ENCODE peak calls at places on chromosomes 5 and 9, in ten cellular contexts. One of them, this sample, is unnamed.

GRCh38 chr5:96657068-96657467 is 5.1 kb upstream of the CAST start:
- DNase-seq in H1: no peak
- DNase-seq in GM12891: no peak
- DNase-seq in GM23338: no peak
- DNase-seq in HCT116: peak; percentile 84
- DNase-seq in transverse colon: peak; percentile 56
- DNase-seq in prostate gland: no peak
- DNase-seq in spleen: no peak
- DNase-seq in stomach: no peak
- DNase-seq in breast epithelium: peak; percentile 35
- DNase-seq in this sample: no peak

GRCh38 chr9:80157128-80157527 is 585.4 kb downstream of the TLE4 start:
- DNase-seq in GM12891: no peak
- DNase-seq in H1: no peak
- DNase-seq in spleen: no peak
- DNase-seq in HCT116: no peak
- DNase-seq in GM23338: no peak
- DNase-seq in transverse colon: no peak
- DNase-seq in prostate gland: no peak
- DNase-seq in stomach: no peak
- DNase-seq in breast epithelium: no peak
- DNase-seq in this sample: no peak

GRCh38 chr5:66351822-66352221 is 207.7 kb downstream of the SREK1 start:
- DNase-seq in GM23338: no peak
- DNase-seq in GM12891: no peak
- DNase-seq in breast epithelium: no peak
- DNase-seq in H1: no peak
- DNase-seq in HCT116: no peak
- DNase-seq in spleen: no peak
- DNase-seq in stomach: no peak
- DNase-seq in transverse colon: no peak
- DNase-seq in prostate gland: no peak
- DNase-seq in this sample: no peak

GRCh38 chr5:37770791-37771190 is 69.0 kb downstream of the GDNF start:
- DNase-seq in HCT116: no peak
- DNase-seq in breast epithelium: no peak
- DNase-seq in GM12891: no peak
- DNase-seq in spleen: no peak
- DNase-seq in prostate gland: no peak
- DNase-seq in H1: no peak
- DNase-seq in GM23338: no peak
- DNase-seq in stomach: no peak
- DNase-seq in transverse colon: no peak
- DNase-seq in this sample: no peak

GRCh38 chr9:126643945-126644527 is 30.3 kb downstream of the LMX1B start:
- DNase-seq in HCT116: no peak
- DNase-seq in GM12891: no peak
- DNase-seq in stomach: no peak
- DNase-seq in GM23338: peak; percentile 30
- DNase-seq in spleen: no peak
- DNase-seq in transverse colon: no peak
- DNase-seq in prostate gland: no peak
- DNase-seq in breast epithelium: no peak
- DNase-seq in H1: no peak
- DNase-seq in this sample: no peak

GRCh38 chr9:98022447-98022846 is 34.1 kb upstream of the NANS start:
- DNase-seq in prostate gland: no peak
- DNase-seq in GM12891: no peak
- DNase-seq in transverse colon: no peak
- DNase-seq in spleen: no peak
- DNase-seq in breast epithelium: no peak
- DNase-seq in HCT116: no peak
- DNase-seq in H1: no peak
- DNase-seq in stomach: peak; percentile 16
- DNase-seq in GM23338: no peak
- DNase-seq in this sample: no peak

GRCh38 chr5:37892571-37892970 is 52.7 kb upstream of the GDNF start:
- DNase-seq in spleen: no peak
- DNase-seq in breast epithelium: no peak
- DNase-seq in GM23338: no peak
- DNase-seq in transverse colon: no peak
- DNase-seq in H1: no peak
- DNase-seq in GM12891: no peak
- DNase-seq in prostate gland: no peak
- DNase-seq in stomach: no peak
- DNase-seq in HCT116: no peak
- DNase-seq in this sample: no peak

GRCh38 chr5:159049844-159050318 is 49.8 kb downstream of the EBF1 start:
- DNase-seq in GM12891: no peak
- DNase-seq in spleen: no peak
- DNase-seq in GM23338: peak; percentile 51
- DNase-seq in HCT116: no peak
- DNase-seq in stomach: no peak
- DNase-seq in breast epithelium: no peak
- DNase-seq in prostate gland: no peak
- DNase-seq in H1: no peak
- DNase-seq in transverse colon: no peak
- DNase-seq in this sample: no peak

GRCh38 chr9:118829334-118829733 is 539.9 kb downstream of the BRINP1 start:
- DNase-seq in prostate gland: no peak
- DNase-seq in transverse colon: no peak
- DNase-seq in H1: no peak
- DNase-seq in stomach: no peak
- DNase-seq in GM12891: no peak
- DNase-seq in HCT116: no peak
- DNase-seq in spleen: no peak
- DNase-seq in breast epithelium: no peak
- DNase-seq in GM23338: peak; percentile 66
- DNase-seq in this sample: no peak

GRCh38 chr9:4196886-4197285 is 103.0 kb downstream of the GLIS3 start:
- DNase-seq in H1: no peak
- DNase-seq in prostate gland: no peak
- DNase-seq in spleen: no peak
- DNase-seq in transverse colon: no peak
- DNase-seq in stomach: no peak
- DNase-seq in HCT116: no peak
- DNase-seq in GM23338: no peak
- DNase-seq in GM12891: no peak
- DNase-seq in breast epithelium: no peak
- DNase-seq in this sample: no peak

GRCh38 chr9:33852216-33852826 is 35.4 kb downstream of the UBE2R2 start:
- DNase-seq in GM12891: no peak
- DNase-seq in H1: peak; percentile 55
- DNase-seq in HCT116: peak; percentile 43
- DNase-seq in prostate gland: peak; percentile 81
- DNase-seq in breast epithelium: peak; percentile 82
- DNase-seq in transverse colon: peak; percentile 81
- DNase-seq in stomach: peak; percentile 86
- DNase-seq in GM23338: peak; percentile 66
- DNase-seq in spleen: peak; percentile 81
- DNase-seq in this sample: peak; percentile 73

DNA sequence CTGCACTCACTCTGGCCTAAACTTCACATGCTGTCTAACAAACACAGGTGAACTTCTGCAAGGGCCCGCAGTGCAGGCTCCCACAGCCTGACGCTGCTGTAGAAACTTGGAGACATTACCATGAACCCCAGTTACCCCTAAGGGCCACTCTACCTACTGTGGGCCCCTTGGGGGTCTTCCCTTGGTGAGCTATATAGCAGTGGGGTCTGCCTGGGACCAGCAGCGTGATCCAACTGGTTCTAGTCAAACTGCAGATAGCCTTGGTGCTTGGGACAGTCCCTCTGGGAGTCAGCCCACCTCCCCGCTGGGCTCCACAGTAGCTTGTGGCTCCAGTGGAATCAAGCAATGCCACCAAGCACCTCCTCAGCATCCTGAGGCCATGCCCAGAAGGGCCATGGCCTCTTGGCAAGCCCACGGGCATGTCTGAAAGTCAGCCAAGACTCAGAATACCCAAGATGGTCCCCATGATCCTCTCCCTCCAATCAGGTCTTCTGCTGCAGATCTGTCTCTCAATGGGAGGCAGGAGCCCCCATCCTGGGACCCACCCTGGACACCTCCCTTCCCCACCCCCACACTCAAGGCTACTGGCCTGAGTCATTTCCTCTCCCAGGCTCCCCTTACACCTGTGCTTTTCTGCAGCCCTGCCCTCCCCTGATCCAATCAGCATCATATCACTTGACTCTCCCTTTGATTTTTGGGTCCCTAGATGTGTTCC is 230.0 kb upstream of the IRX1 start:
- DNase-seq in GM12891: no peak
- DNase-seq in H1: no peak
- DNase-seq in stomach: no peak
- DNase-seq in breast epithelium: no peak
- DNase-seq in transverse colon: no peak
- DNase-seq in spleen: no peak
- DNase-seq in GM23338: no peak
- DNase-seq in prostate gland: no peak
- DNase-seq in HCT116: no peak
- DNase-seq in this sample: no peak
- TF ChIP-seq POLR2AphosphoS5 in GM12891: no peak
- TF ChIP-seq POLR2AphosphoS5 in H1: no peak
- TF ChIP-seq POLR2AphosphoS5 in stomach: no peak
- TF ChIP-seq POLR2AphosphoS5 in breast epithelium: no peak
- TF ChIP-seq POLR2AphosphoS5 in transverse colon: no peak
- TF ChIP-seq POLR2AphosphoS5 in spleen: no peak
- TF ChIP-seq POLR2AphosphoS5 in GM23338: no peak
- TF ChIP-seq POLR2AphosphoS5 in prostate gland: no peak
- TF ChIP-seq POLR2AphosphoS5 in HCT116: no peak
- TF ChIP-seq POLR2AphosphoS5 in this sample: no peak

GRCh38 chr9:108017671-108018070 is 528.1 kb upstream of the KLF4 start:
- DNase-seq in prostate gland: peak; percentile 39
- DNase-seq in spleen: no peak
- DNase-seq in HCT116: no peak
- DNase-seq in GM23338: peak; percentile 33
- DNase-seq in transverse colon: no peak
- DNase-seq in breast epithelium: no peak
- DNase-seq in stomach: no peak
- DNase-seq in H1: no peak
- DNase-seq in GM12891: no peak
- DNase-seq in this sample: no peak

GRCh38 chr9:108012405-108012804 is 522.8 kb upstream of the KLF4 start:
- DNase-seq in prostate gland: no peak
- DNase-seq in GM12891: no peak
- DNase-seq in transverse colon: no peak
- DNase-seq in spleen: no peak
- DNase-seq in breast epithelium: no peak
- DNase-seq in GM23338: no peak
- DNase-seq in HCT116: no peak
- DNase-seq in stomach: no peak
- DNase-seq in H1: no peak
- DNase-seq in this sample: no peak

GRCh38 chr9:108015690-108016089 is 526.1 kb upstream of the KLF4 start:
- DNase-seq in transverse colon: no peak
- DNase-seq in GM23338: no peak
- DNase-seq in spleen: no peak
- DNase-seq in prostate gland: no peak
- DNase-seq in GM12891: no peak
- DNase-seq in breast epithelium: no peak
- DNase-seq in stomach: no peak
- DNase-seq in H1: no peak
- DNase-seq in HCT116: no peak
- DNase-seq in this sample: no peak

GRCh38 chr9:108012886-108013665 is 523.5 kb upstream of the KLF4 start:
- DNase-seq in GM23338: no peak
- DNase-seq in transverse colon: no peak
- DNase-seq in GM12891: no peak
- DNase-seq in stomach: no peak
- DNase-seq in HCT116: no peak
- DNase-seq in prostate gland: no peak
- DNase-seq in spleen: no peak
- DNase-seq in H1: no peak
- DNase-seq in breast epithelium: no peak
- DNase-seq in this sample: no peak

DNA sequence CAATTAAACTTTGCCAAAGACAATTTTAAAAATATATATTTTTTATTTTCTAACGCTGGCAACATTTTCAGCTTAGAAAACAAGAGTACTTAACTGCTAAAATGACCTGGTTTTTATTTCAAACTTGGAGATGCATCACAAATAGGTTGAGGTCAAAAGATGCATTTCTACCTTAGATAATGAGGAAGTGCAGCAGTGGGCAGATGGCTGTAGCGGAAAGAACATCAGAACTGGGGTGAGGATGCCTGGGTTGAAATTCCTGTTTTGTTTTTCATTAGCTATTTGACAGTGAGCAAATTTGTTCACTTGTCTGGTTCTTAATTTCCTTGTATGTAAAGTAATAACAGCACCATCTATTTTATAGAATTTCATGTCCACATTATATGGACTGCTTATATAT is 524.8 kb upstream of the KLF4 start:
- DNase-seq in GM12891: no peak
- DNase-seq in spleen: no peak
- DNase-seq in transverse colon: no peak
- DNase-seq in stomach: no peak
- DNase-seq in GM23338: no peak
- DNase-seq in H1: no peak
- DNase-seq in prostate gland: no peak
- DNase-seq in HCT116: no peak
- DNase-seq in breast epithelium: no peak
- DNase-seq in this sample: no peak
- TF ChIP-seq POLR2AphosphoS5 in GM12891: no peak
- TF ChIP-seq POLR2AphosphoS5 in spleen: no peak
- TF ChIP-seq POLR2AphosphoS5 in transverse colon: no peak
- TF ChIP-seq POLR2AphosphoS5 in stomach: no peak
- TF ChIP-seq POLR2AphosphoS5 in GM23338: no peak
- TF ChIP-seq POLR2AphosphoS5 in H1: no peak
- TF ChIP-seq POLR2AphosphoS5 in prostate gland: no peak
- TF ChIP-seq POLR2AphosphoS5 in HCT116: no peak
- TF ChIP-seq POLR2AphosphoS5 in breast epithelium: no peak
- TF ChIP-seq POLR2AphosphoS5 in this sample: no peak

GRCh38 chr9:85527331-85528015 is 214.3 kb downstream of the AGTPBP1 start:
- DNase-seq in transverse colon: no peak
- DNase-seq in stomach: no peak
- DNase-seq in GM23338: no peak
- DNase-seq in spleen: no peak
- DNase-seq in prostate gland: no peak
- DNase-seq in HCT116: no peak
- DNase-seq in GM12891: no peak
- DNase-seq in H1: no peak
- DNase-seq in breast epithelium: no peak
- DNase-seq in this sample: no peak
- TF ChIP-seq POLR2AphosphoS5 in transverse colon: no peak
- TF ChIP-seq POLR2AphosphoS5 in stomach: no peak
- TF ChIP-seq POLR2AphosphoS5 in GM23338: no peak
- TF ChIP-seq POLR2AphosphoS5 in spleen: no peak
- TF ChIP-seq POLR2AphosphoS5 in prostate gland: no peak
- TF ChIP-seq POLR2AphosphoS5 in HCT116: no peak
- TF ChIP-seq POLR2AphosphoS5 in GM12891: no peak
- TF ChIP-seq POLR2AphosphoS5 in H1: no peak
- TF ChIP-seq POLR2AphosphoS5 in breast epithelium: no peak
- TF ChIP-seq POLR2AphosphoS5 in this sample: no peak

DNA sequence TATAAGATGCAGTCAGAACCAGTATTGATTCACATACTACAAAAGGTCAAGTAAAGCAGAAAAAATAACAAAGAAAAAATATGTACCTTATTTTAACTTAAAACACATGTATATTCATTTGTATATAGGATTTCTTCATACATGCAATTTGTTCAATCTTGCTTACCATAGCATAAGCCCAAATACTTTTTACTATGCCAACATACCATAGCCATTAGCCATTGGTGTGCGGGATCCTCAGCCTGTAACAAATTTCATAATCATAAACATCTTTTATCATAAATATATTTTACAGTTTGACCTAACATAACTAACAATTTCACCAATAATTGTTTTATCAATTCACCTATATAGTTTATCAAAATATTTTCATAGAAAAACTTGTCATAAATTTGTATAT is 51.1 kb downstream of the MPDZ start:
- DNase-seq in H1: no peak
- DNase-seq in spleen: no peak
- DNase-seq in breast epithelium: no peak
- DNase-seq in prostate gland: no peak
- DNase-seq in GM12891: no peak
- DNase-seq in HCT116: no peak
- DNase-seq in GM23338: no peak
- DNase-seq in stomach: no peak
- DNase-seq in transverse colon: no peak
- DNase-seq in this sample: no peak
- TF ChIP-seq POLR2AphosphoS5 in H1: no peak
- TF ChIP-seq POLR2AphosphoS5 in spleen: no peak
- TF ChIP-seq POLR2AphosphoS5 in breast epithelium: no peak
- TF ChIP-seq POLR2AphosphoS5 in prostate gland: no peak
- TF ChIP-seq POLR2AphosphoS5 in GM12891: no peak
- TF ChIP-seq POLR2AphosphoS5 in HCT116: no peak
- TF ChIP-seq POLR2AphosphoS5 in GM23338: no peak
- TF ChIP-seq POLR2AphosphoS5 in stomach: no peak
- TF ChIP-seq POLR2AphosphoS5 in transverse colon: no peak
- TF ChIP-seq POLR2AphosphoS5 in this sample: no peak